ENCODE peak calls at places on chromosomes 2 and 18, in ten cellular contexts. O is transverse colon, U is prostate gland, A is breast epithelium, V is sigmoid colon, I is H1, T is suprapubic skin, F is HepG2, G is upper lobe of left lung, H is HCT116. R is an unnamed sample.

GRCh38 chr2:172339431-172340010 is 87.9 kb upstream of the ITGA6 start:
- DNase-seq in O (no peak), U (no peak), A (no peak), V (no peak), I (no peak), T (no peak), F (peak; percentile 89), G (no peak), H (no peak), R (no peak)

GRCh38 chr18:12271376-12272235 is 17.4 kb downstream of the CIDEA start:
- DNase-seq in O (peak; percentile 82), U (peak; percentile 65), A (peak; percentile 82), V (peak; percentile 91), I (no peak), T (no peak), F (peak; percentile 68), G (peak; percentile 71), H (peak; percentile 49), R (peak; percentile 73)

GRCh38 chr2:127611076-127611925 is 34.7 kb upstream of the GPR17 start:
- DNase-seq in O (peak; percentile 6), U (no peak), A (peak; percentile 38), V (peak; percentile 22), I (no peak), T (peak; percentile 65), F (no peak), G (peak; percentile 8), H (no peak), R (peak; percentile 17)

GRCh38 chr2:3132466-3132865 is 245.2 kb downstream of the EIPR1 start:
- DNase-seq in O (no peak), U (no peak), A (no peak), V (no peak), I (no peak), T (peak; percentile 72), F (no peak), G (peak; percentile 10), H (no peak), R (peak; percentile 15)

GRCh38 chr2:136665741-136666140 is 99.6 kb upstream of the THSD7B start:
- DNase-seq in O (no peak), U (no peak), A (no peak), V (no peak), I (no peak), T (no peak), F (no peak), G (no peak), H (no peak), R (no peak)

GRCh38 chr2:239293450-239294430 is 107.1 kb downstream of the HDAC4 start:
- DNase-seq in O (peak; percentile 13), U (no peak), A (peak; percentile 33), V (peak; percentile 67), I (no peak), T (peak; percentile 54), F (no peak), G (no peak), H (no peak), R (no peak)

GRCh38 chr2:120607996-120608395 is 127.7 kb upstream of the GLI2 start:
- DNase-seq in O (no peak), U (no peak), A (no peak), V (no peak), I (no peak), T (no peak), F (no peak), G (no peak), H (no peak), R (no peak)

GRCh38 chr2:28630341-28630740 is 121.3 kb upstream of the PPP1CB start:
- DNase-seq in O (no peak), U (no peak), A (no peak), V (peak; percentile 41), I (no peak), T (no peak), F (no peak), G (no peak), H (no peak), R (no peak)

GRCh38 chr2:213316001-213316735 is 31.9 kb downstream of the SPAG16 start:
- DNase-seq in O (no peak), U (peak; percentile 38), A (no peak), V (no peak), I (no peak), T (no peak), F (no peak), G (no peak), H (peak; percentile 39), R (no peak)

GRCh38 chr18:2970762-2971659 is 41.9 kb downstream of the LPIN2 start:
- DNase-seq in O (no peak), U (no peak), A (no peak), V (no peak), I (no peak), T (no peak), F (no peak), G (peak; percentile 56), H (no peak), R (no peak)

GRCh38 chr2:104321141-104321799 is 532.6 kb upstream of the POU3F3 start:
- DNase-seq in O (no peak), U (no peak), A (no peak), V (no peak), I (no peak), T (no peak), F (no peak), G (no peak), H (no peak), R (no peak)

GRCh38 chr2:137888845-137889244 is 75.4 kb upstream of the HNMT start:
- DNase-seq in O (peak; percentile 29), U (no peak), A (no peak), V (no peak), I (peak; percentile 13), T (no peak), F (peak; percentile 63), G (peak; percentile 48), H (peak; percentile 10), R (peak; percentile 51)

GRCh38 chr2:130776550-130776949 is 21.2 kb downstream of the AMER3 start:
- DNase-seq in O (no peak), U (no peak), A (no peak), V (no peak), I (no peak), T (no peak), F (no peak), G (no peak), H (no peak), R (no peak)

GRCh38 chr2:133532919-133533318 is 35.3 kb downstream of the NCKAP5 start:
- DNase-seq in O (no peak), U (no peak), A (no peak), V (no peak), I (no peak), T (no peak), F (no peak), G (no peak), H (no peak), R (no peak)

GRCh38 chr2:68689553-68690537 is 44.8 kb upstream of the ARHGAP25 start:
- DNase-seq in O (no peak), U (no peak), A (no peak), V (no peak), I (no peak), T (no peak), F (no peak), G (peak; percentile 21), H (no peak), R (no peak)

GRCh38 chr18:74252032-74252380 is 39.8 kb downstream of the CYB5A start:
- DNase-seq in O (no peak), U (no peak), A (no peak), V (no peak), I (no peak), T (no peak), F (no peak), G (no peak), H (no peak), R (no peak)
- TF ChIP-seq POLR2AphosphoS5 in O (no peak), U (no peak), A (no peak), V (no peak), I (no peak), T (no peak), F (no peak), G (no peak), H (no peak), R (no peak)

DNA sequence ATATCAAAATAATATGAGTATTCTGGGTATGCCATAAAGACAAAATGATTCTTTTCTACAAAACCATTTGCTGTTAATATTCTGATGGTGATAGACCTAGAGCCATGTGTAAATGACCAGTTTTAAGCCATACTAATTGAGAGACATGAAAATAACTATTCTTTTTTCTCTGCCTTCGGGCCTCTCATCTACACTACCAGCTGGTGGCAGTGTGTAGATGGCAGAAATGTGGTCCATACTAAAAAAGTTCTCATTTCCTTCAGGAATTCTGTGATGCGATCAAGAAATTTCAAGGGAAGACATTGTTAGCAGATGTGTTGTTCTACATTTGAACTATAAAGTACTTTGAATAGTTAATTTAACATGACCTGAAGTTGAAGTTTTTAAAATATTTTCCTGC is 485.2 kb downstream of the TRIB2 start:
- DNase-seq in O (no peak), U (no peak), A (no peak), V (no peak), I (no peak), T (no peak), F (no peak), G (no peak), H (no peak), R (no peak)
- TF ChIP-seq CTCF in O (no peak), U (no peak), A (no peak), V (no peak), I (peak; percentile 29), T (no peak), F (no peak), G (no peak), H (no peak), R (no peak)

GRCh38 chr2:237692601-237693079 is 65.3 kb downstream of the LRRFIP1 start:
- DNase-seq in O (peak; percentile 54), U (no peak), A (peak; percentile 61), V (peak; percentile 85), I (no peak), T (peak; percentile 85), F (no peak), G (peak; percentile 52), H (no peak), R (no peak)

GRCh38 chr2:237689569-237690131 is 62.3 kb downstream of the LRRFIP1 start:
- DNase-seq in O (peak; percentile 73), U (no peak), A (no peak), V (peak; percentile 84), I (no peak), T (no peak), F (no peak), G (peak; percentile 89), H (no peak), R (peak; percentile 76)

GRCh38 chr2:237693281-237694039 is 66.1 kb downstream of the LRRFIP1 start:
- DNase-seq in O (peak; percentile 43), U (no peak), A (no peak), V (peak; percentile 69), I (no peak), T (no peak), F (peak; percentile 64), G (no peak), H (no peak), R (no peak)

GRCh38 chr2:237691200-237691907 is 64.0 kb downstream of the LRRFIP1 start:
- DNase-seq in O (peak; percentile 56), U (no peak), A (no peak), V (no peak), I (no peak), T (peak; percentile 84), F (no peak), G (no peak), H (no peak), R (no peak)

GRCh38 chr2:237691908-237692600 is 64.7 kb downstream of the LRRFIP1 start:
- DNase-seq in O (peak; percentile 99), U (peak; percentile 97), A (peak; percentile 97), V (peak; percentile 99), I (peak; percentile 65), T (peak; percentile 98), F (peak; percentile 69), G (peak; percentile 98), H (peak; percentile 73), R (peak; percentile 97)
- TF ChIP-seq POLR2A in O (peak; percentile 89), U (peak; percentile 86), A (no peak), V (peak; percentile 34), I (no peak), T (peak; percentile 94), F (no peak), G (peak; percentile 65), H (no peak), R (no peak)

GRCh38 chr2:12318427-12319057 is 398.2 kb upstream of the TRIB2 start:
- DNase-seq in O (peak; percentile 46), U (peak; percentile 66), A (no peak), V (no peak), I (no peak), T (no peak), F (no peak), G (no peak), H (no peak), R (no peak)
- TF ChIP-seq POLR2AphosphoS5 in O (no peak), U (peak; percentile 42), A (no peak), V (no peak), I (no peak), T (no peak), F (no peak), G (no peak), H (no peak), R (no peak)